ENCODE peak calls at places on chromosomes 6 and 20, in four cellular contexts. One of them, this sample, is unnamed.

GRCh38 chr6:170424634-170425126 is 118.1 kb downstream of the FAM120B start:
- DNase-seq in HFFc6: no peak
- DNase-seq in pulmonary artery endothelial cell: no peak
- DNase-seq in stimulated activated CD4-positive, alpha-beta T cell treated with anti-CD3 and anti-CD28 coated beads, Interleukin-2, amount 100 ng/mL, for 24 hours: no peak
- DNase-seq in this sample: no peak

GRCh38 chr20:1003920-1004697 is 2.0 kb upstream of the RSPO4 start:
- DNase-seq in HFFc6: no peak
- DNase-seq in pulmonary artery endothelial cell: no peak
- DNase-seq in stimulated activated CD4-positive, alpha-beta T cell treated with anti-CD3 and anti-CD28 coated beads, Interleukin-2, amount 100 ng/mL, for 24 hours: no peak
- DNase-seq in this sample: no peak

GRCh38 chr6:139395891-139396299 is 21.4 kb upstream of the CITED2 start:
- DNase-seq in HFFc6: no peak
- DNase-seq in pulmonary artery endothelial cell: no peak
- DNase-seq in stimulated activated CD4-positive, alpha-beta T cell treated with anti-CD3 and anti-CD28 coated beads, Interleukin-2, amount 100 ng/mL, for 24 hours: no peak
- DNase-seq in this sample: no peak

GRCh38 chr6:149846321-149846720 is 17.8 kb downstream of the LRP11 start:
- DNase-seq in HFFc6: peak; percentile 83
- DNase-seq in pulmonary artery endothelial cell: no peak
- DNase-seq in stimulated activated CD4-positive, alpha-beta T cell treated with anti-CD3 and anti-CD28 coated beads, Interleukin-2, amount 100 ng/mL, for 24 hours: no peak
- DNase-seq in this sample: peak; percentile 44

GRCh38 chr6:154593122-154593521 is 82.6 kb upstream of the CNKSR3 start:
- DNase-seq in HFFc6: no peak
- DNase-seq in pulmonary artery endothelial cell: no peak
- DNase-seq in stimulated activated CD4-positive, alpha-beta T cell treated with anti-CD3 and anti-CD28 coated beads, Interleukin-2, amount 100 ng/mL, for 24 hours: no peak
- DNase-seq in this sample: no peak

GRCh38 chr6:37971711-37972410 is 152.3 kb downstream of the ZFAND3 start:
- DNase-seq in HFFc6: no peak
- DNase-seq in pulmonary artery endothelial cell: no peak
- DNase-seq in stimulated activated CD4-positive, alpha-beta T cell treated with anti-CD3 and anti-CD28 coated beads, Interleukin-2, amount 100 ng/mL, for 24 hours: no peak
- DNase-seq in this sample: no peak

GRCh38 chr20:64146301-64146935 is 17.8 kb upstream of the MYT1 start:
- DNase-seq in HFFc6: no peak
- DNase-seq in pulmonary artery endothelial cell: no peak
- DNase-seq in stimulated activated CD4-positive, alpha-beta T cell treated with anti-CD3 and anti-CD28 coated beads, Interleukin-2, amount 100 ng/mL, for 24 hours: no peak
- DNase-seq in this sample: no peak

GRCh38 chr20:1674361-1674760 is 16.8 kb upstream of the SIRPG start:
- DNase-seq in HFFc6: no peak
- DNase-seq in pulmonary artery endothelial cell: no peak
- DNase-seq in stimulated activated CD4-positive, alpha-beta T cell treated with anti-CD3 and anti-CD28 coated beads, Interleukin-2, amount 100 ng/mL, for 24 hours: no peak
- DNase-seq in this sample: no peak

GRCh38 chr6:165826487-165827189 is 163.6 kb upstream of the PDE10A start:
- DNase-seq in HFFc6: no peak
- DNase-seq in pulmonary artery endothelial cell: no peak
- DNase-seq in stimulated activated CD4-positive, alpha-beta T cell treated with anti-CD3 and anti-CD28 coated beads, Interleukin-2, amount 100 ng/mL, for 24 hours: no peak
- DNase-seq in this sample: no peak

GRCh38 chr6:111692327-111693164 is 86.9 kb upstream of the TRAF3IP2 start:
- DNase-seq in HFFc6: no peak
- DNase-seq in pulmonary artery endothelial cell: no peak
- DNase-seq in stimulated activated CD4-positive, alpha-beta T cell treated with anti-CD3 and anti-CD28 coated beads, Interleukin-2, amount 100 ng/mL, for 24 hours: no peak
- DNase-seq in this sample: no peak

GRCh38 chr6:31717499-31718222 is 2.5 kb downstream of the LY6G6D start:
- DNase-seq in HFFc6: no peak
- DNase-seq in pulmonary artery endothelial cell: no peak
- DNase-seq in stimulated activated CD4-positive, alpha-beta T cell treated with anti-CD3 and anti-CD28 coated beads, Interleukin-2, amount 100 ng/mL, for 24 hours: no peak
- DNase-seq in this sample: no peak